ENCODE peak calls at places on chromosomes 4 and X, in ten cellular contexts. P is stomach; Z is activated gamma-delta T cell treated with Interleukin-2 at 50 U/mL for 16 hours; Y is activated T-helper 1 cell treated with Interleukin-2 at 50 U/mL for 16 hours; I is memory B cell; A is NCI-H2081; B is CD4-positive, CD25-positive, alpha-beta regulatory T cell; F is RKO; H is transverse colon; G is activated naive CD8-positive, alpha-beta T cell treated with anti-CD3 and anti-CD28 coated beads, Interleukin-2, amount 10 ng/mL, durations not matched to agents 7 days and 5 days. V is an unnamed sample.

GRCh38 chr4:71974681-71975080 is 57.1 kb upstream of the NPFFR2 start:
- DNase-seq in P (no peak), Z (no peak), Y (no peak), I (no peak), A (no peak), B (no peak), F (peak; percentile 11), H (no peak), G (no peak), V (no peak)

GRCh38 chrX:50827996-50828395 is 14.0 kb upstream of the SHROOM4 start:
- DNase-seq in P (no peak), Z (no peak), Y (no peak), I (no peak), A (no peak), B (no peak), F (peak; percentile 81), H (no peak), G (no peak), V (no peak)

GRCh38 chr4:2832309-2832980 is 11.2 kb upstream of the ADD1 start:
- DNase-seq in P (no peak), Z (peak; percentile 3), Y (no peak), I (peak; percentile 76), A (no peak), B (no peak), F (no peak), H (peak; percentile 15), G (no peak), V (no peak)

GRCh38 chrX:150582338-150582948 is 14.0 kb downstream of the MTM1 start:
- DNase-seq in P (no peak), Z (no peak), Y (no peak), I (no peak), A (no peak), B (no peak), F (no peak), H (no peak), G (no peak), V (no peak)

GRCh38 chrX:13659057-13659456 is 6.1 kb downstream of the TCEANC start:
- DNase-seq in P (no peak), Z (no peak), Y (no peak), I (no peak), A (no peak), B (no peak), F (peak; percentile 17), H (no peak), G (no peak), V (no peak)

GRCh38 chrX:148609766-148610698 is 109.6 kb downstream of the AFF2 start:
- DNase-seq in P (no peak), Z (no peak), Y (no peak), I (peak; percentile 9), A (no peak), B (no peak), F (no peak), H (no peak), G (no peak), V (no peak)

GRCh38 chrX:119605398-119605738 is 856 bp downstream of the NKRF start:
- DNase-seq in P (no peak), Z (no peak), Y (no peak), I (no peak), A (peak; percentile 14), B (no peak), F (peak; percentile 27), H (no peak), G (no peak), V (no peak)

GRCh38 chr4:182582245-182582644 is 334.9 kb downstream of the DCTD start:
- DNase-seq in P (no peak), Z (no peak), Y (no peak), I (no peak), A (no peak), B (no peak), F (no peak), H (no peak), G (no peak), V (no peak)

GRCh38 chr4:185504098-185505047 is 30.9 kb downstream of the PDLIM3 start:
- DNase-seq in P (peak; percentile 63), Z (no peak), Y (no peak), I (no peak), A (no peak), B (no peak), F (peak; percentile 74), H (peak; percentile 82), G (no peak), V (no peak)

GRCh38 chrX:28922106-28922505 is 334.9 kb downstream of the IL1RAPL1 start:
- DNase-seq in P (no peak), Z (no peak), Y (no peak), I (no peak), A (no peak), B (no peak), F (no peak), H (no peak), G (no peak), V (no peak)

GRCh38 chr4:88008133-88008621 is 742 bp downstream of the PKD2 start:
- DNase-seq in P (peak; percentile 27), Z (peak; percentile 6), Y (no peak), I (no peak), A (peak; percentile 29), B (no peak), F (peak; percentile 71), H (peak; percentile 34), G (no peak), V (peak; percentile 47)

GRCh38 chr4:85747871-85748491 is 273.0 kb downstream of the ARHGAP24 start:
- DNase-seq in P (no peak), Z (no peak), Y (no peak), I (peak; percentile 27), A (peak; percentile 28), B (no peak), F (peak; percentile 83), H (peak; percentile 15), G (no peak), V (peak; percentile 75)

GRCh38 chrX:29948653-29949052 is 266.7 kb upstream of the MAGEB2 start:
- DNase-seq in P (no peak), Z (no peak), Y (no peak), I (no peak), A (no peak), B (no peak), F (no peak), H (no peak), G (no peak), V (no peak)

GRCh38 chr4:138609943-138610350 is 367.8 kb upstream of the SLC7A11 start:
- DNase-seq in P (no peak), Z (no peak), Y (no peak), I (no peak), A (no peak), B (no peak), F (peak; percentile 37), H (no peak), G (no peak), V (no peak)

GRCh38 chrX:49230500-49231232 is 2.5 kb downstream of the CACNA1F start:
- DNase-seq in P (peak; percentile 79), Z (peak; percentile 34), Y (peak; percentile 16), I (peak; percentile 51), A (no peak), B (peak; percentile 51), F (no peak), H (peak; percentile 86), G (peak; percentile 74), V (no peak)

GRCh38 chr4:122692641-122693520 is 39.6 kb upstream of the BBS12 start:
- DNase-seq in P (no peak), Z (no peak), Y (no peak), I (no peak), A (no peak), B (no peak), F (no peak), H (no peak), G (no peak), V (no peak)

GRCh38 chrX:130170752-130171445 is 863 bp upstream of the RAB33A start:
- DNase-seq in P (peak; percentile 31), Z (peak; percentile 55), Y (peak; percentile 42), I (peak; percentile 36), A (peak; percentile 62), B (peak; percentile 61), F (no peak), H (peak; percentile 42), G (peak; percentile 74), V (peak; percentile 84)

V was measured in NCI-H1694 treated with DMSO at 0.1 percent for 48 hours.